ENCODE peak calls at places on chromosomes 6 and 20, in four cellular contexts. H is left lung; K is CD8-positive, alpha-beta T cell; Q is upper lobe of right lung. O is an unnamed sample.
A peak's percentile ranks its signal among the peaks of the same experiment; 100 is the strongest.

GRCh38 chr6:17393335-17394191 is at the start of gene CAP2:
- ATAC-seq in K (no peak), Q (peak; percentile 90), H (peak; percentile 94), O (peak; percentile 88)

GRCh38 chr20:36217226-36217625 is 19.1 kb upstream of the AAR2 start:
- ATAC-seq in H (no peak), K (no peak), Q (no peak), O (no peak)

GRCh38 chr6:37704923-37705238 is 7.2 kb upstream of the MDGA1 start:
- ATAC-seq in Q (no peak), K (no peak), H (no peak), O (no peak)

GRCh38 chr6:109062216-109062615 is 32.4 kb downstream of the SESN1 start:
- ATAC-seq in Q (no peak), H (no peak), K (no peak), O (no peak)

GRCh38 chr6:122116105-122116504 is 283.3 kb upstream of the HSF2 start:
- ATAC-seq in K (no peak), Q (no peak), H (peak; percentile 28), O (peak; percentile 80)

GRCh38 chr20:25859649-25860530 is 163.2 kb upstream of the ZNF337 start:
- ATAC-seq in Q (peak; percentile 56), H (peak; percentile 54), K (peak; percentile 68), O (peak; percentile 23)

GRCh38 chr6:56292505-56293181 is 45.3 kb upstream of the COL21A1 start:
- ATAC-seq in K (no peak), Q (peak; percentile 83), H (peak; percentile 80), O (peak; percentile 53)

GRCh38 chr20:58416057-58416456 is 27.0 kb downstream of the VAPB start:
- ATAC-seq in K (no peak), Q (no peak), H (no peak), O (no peak)

GRCh38 chr20:8393356-8393755 is 261.3 kb downstream of the PLCB1 start:
- ATAC-seq in K (no peak), H (no peak), Q (peak; percentile 26), O (no peak)

GRCh38 chr6:81735756-81736380 is 16.6 kb downstream of the TENT5A start:
- ATAC-seq in K (no peak), Q (no peak), H (no peak), O (no peak)

GRCh38 chr6:110355727-110356126 is 2.4 kb downstream of the METTL24 start:
- ATAC-seq in H (no peak), K (no peak), Q (no peak), O (no peak)
- H3K4me1 ChIP-seq in H (peaks cover 12% of the 10 kb centered on the region), K (peaks cover 17% of the 10 kb centered on the region), Q (peaks cover 5% of the 10 kb centered on the region), O (peaks cover 92% of the 10 kb centered on the region)

DNA sequence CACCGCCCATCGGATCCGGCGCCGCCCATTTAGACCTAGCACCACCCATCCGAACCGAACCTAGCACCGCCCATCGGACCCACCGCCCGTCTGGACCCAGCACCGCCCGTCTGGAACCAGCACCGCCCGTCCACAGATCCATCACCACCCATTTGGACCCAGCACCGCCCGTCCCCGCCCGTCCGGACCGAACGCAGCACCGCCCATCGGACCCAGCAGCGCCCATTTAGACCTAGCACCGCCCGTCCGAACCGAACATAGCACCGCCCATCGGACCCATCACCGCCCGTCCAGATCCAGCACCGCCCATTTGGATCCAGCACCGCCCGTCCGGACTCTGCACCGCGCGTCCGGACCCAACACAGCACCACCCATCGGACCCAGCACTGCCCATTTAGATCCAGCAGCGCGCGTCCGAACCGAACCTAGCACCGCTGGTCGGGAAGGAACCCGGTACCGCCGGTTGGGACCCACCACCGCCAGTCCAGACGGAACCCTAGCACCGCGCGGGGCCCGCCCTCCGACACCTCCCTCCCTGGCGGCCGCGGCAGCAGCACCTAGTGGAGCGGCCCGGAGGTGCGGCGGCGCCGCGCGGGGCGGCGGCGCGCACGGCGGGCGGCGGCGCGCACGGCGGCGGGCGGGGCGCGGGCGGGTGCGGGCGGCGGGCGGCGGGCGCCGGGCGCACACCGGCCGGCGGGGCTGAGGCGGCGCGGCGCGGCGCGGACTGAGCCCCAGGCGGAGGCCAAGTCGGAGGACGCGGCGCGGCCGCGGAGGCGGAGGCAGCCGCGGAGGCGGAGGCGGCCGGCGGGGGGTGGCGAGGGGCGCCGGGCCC is at the start of gene AFDN:
- ATAC-seq in K (peak; percentile 93), Q (peak; percentile 90), H (peak; percentile 88), O (peak; percentile 90)
- TF ChIP-seq CTCF in K (no peak), Q (peak; percentile 38), H (peak; percentile 20), O (peak; percentile 47)

GRCh38 chr20:47349365-47350180 is 6.9 kb downstream of the ZMYND8 start:
- ATAC-seq in K (no peak), Q (no peak), H (no peak), O (no peak)
- H3K4me3 ChIP-seq in K (no peak overlapping the region), Q (no peak overlapping the region), H (no peak overlapping the region), O (peak overlapping the region; percentile 2)

GRCh38 chr6:29626948-29627761 is 5.8 kb downstream of the GABBR1 start:
- ATAC-seq in Q (no peak), K (no peak), H (no peak), O (peak; percentile 1)
- H3K4me1 ChIP-seq in Q (peaks cover 18% of the 10 kb centered on the region), K (peaks cover 20% of the 10 kb centered on the region), H (peaks cover 6% of the 10 kb centered on the region), O (peaks cover 53% of the 10 kb centered on the region)

GRCh38 chr6:75070244-75070643 is 135.6 kb downstream of the COL12A1 start:
- ATAC-seq in K (no peak), H (no peak), Q (no peak), O (no peak)
- TF ChIP-seq CTCF in K (no peak), H (no peak), Q (no peak), O (no peak)

GRCh38 chr6:163513003-163513402 is 98.5 kb downstream of the QKI start:
- ATAC-seq in H (no peak), Q (no peak), K (no peak), O (no peak)
- H3K4me3 ChIP-seq in H (no peak overlapping the region), Q (no peak overlapping the region), K (no peak overlapping the region), O (no peak overlapping the region)

GRCh38 chr20:41049451-41049850 is 20.8 kb downstream of the TOP1 start:
- ATAC-seq in Q (no peak), H (peak; percentile 12), K (no peak), O (no peak)
- H3K4me1 ChIP-seq in Q (peaks cover 81% of the 10 kb centered on the region), H (peaks cover 76% of the 10 kb centered on the region), K (peaks cover 68% of the 10 kb centered on the region), O (peaks cover 48% of the 10 kb centered on the region)

DNA sequence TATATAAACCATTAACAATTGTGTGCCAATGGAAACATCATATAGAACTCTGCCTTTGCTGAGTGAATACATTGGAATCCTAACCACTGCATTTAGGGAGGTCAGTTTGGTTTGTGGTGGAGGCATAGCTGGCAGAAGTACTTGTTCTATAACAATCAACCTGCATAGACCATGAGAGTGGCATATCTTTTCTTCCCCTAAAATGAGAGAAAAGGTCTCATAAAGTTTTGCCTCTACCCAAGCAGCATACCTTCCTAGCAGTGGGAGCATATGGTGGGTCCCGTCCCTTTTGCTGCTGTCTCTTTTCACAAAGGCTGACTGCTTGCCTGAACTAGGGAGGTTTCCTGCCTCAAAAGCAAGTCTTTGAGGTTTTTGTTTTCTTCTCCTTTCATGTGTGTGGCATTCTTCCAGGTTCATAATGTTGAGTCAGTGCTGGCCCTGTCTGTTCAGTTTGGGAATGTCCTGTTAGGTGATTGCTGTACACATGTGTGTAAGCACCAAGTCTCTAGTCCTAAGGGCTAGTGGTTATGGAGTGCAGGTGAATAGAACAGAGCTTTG is 61.2 kb upstream of the SUPT3H start:
- ATAC-seq in K (no peak), H (no peak), Q (no peak), O (peak; percentile 25)
- TF ChIP-seq CTCF in K (no peak), H (no peak), Q (no peak), O (no peak)

DNA sequence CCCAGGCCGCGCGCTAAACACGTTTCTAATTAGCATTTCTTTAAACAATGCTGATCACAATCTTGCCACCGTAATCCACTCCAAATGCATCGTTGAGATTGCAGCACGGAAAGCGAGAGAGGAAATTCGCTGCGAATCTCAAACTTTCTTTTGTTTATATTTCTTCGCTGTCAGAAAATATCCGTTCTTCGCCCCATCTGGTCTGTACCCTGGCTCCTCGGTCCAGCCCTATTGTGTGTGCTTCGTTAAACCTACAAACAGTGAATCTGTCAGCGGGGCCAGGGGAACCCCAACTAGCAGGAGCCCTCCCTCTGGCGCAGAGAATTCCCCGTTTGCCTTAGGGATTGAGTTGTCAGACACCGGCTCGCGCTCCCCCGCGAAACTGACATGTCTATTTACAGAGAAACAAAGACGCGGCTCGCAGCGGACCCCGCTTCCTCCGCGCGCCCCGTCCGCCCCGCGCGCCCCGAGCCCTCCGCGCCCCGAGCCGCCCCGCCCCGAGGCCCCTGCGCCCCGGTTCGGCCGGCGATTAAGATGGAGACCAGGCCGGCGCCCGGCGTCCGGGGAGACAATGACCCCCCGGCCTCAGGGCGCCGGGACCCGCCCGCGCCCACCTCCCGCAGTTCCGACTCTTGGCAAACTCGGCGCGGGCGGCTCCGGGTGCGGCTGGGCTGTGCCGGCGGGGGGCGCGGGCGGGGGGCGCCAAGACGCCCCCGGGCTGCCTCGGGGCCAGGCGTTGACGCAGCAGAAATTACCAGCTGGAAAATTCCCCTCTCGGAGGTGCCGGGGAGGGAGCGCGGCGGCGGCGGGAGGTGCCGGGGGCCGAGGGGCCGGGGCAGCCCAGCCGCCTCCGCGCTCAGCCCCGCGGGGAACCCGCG is 882 bp downstream of the ZBTB46 start:
- ATAC-seq in H (no peak), Q (no peak), K (peak; percentile 29), O (no peak)
- H3K4me3 ChIP-seq in H (peak overlapping the region; percentile 41), Q (peak overlapping the region; percentile 54), K (no peak overlapping the region), O (peak overlapping the region; percentile 79)